ENCODE peak calls at places on chromosomes 11 and 22, in six cellular contexts. Z, Q, G, K, F and B are unnamed samples.

GRCh38 chr11:9735919-9736318 is 72.0 kb downstream of the SWAP70 start:
- DNase-seq in Z (no peak), Q (no peak), G (no peak), K (no peak), F (no peak), B (no peak)

GRCh38 chr11:90113541-90113940 is 20.9 kb upstream of the NAALAD2 start:
- DNase-seq in Z (no peak), Q (no peak), G (no peak), K (peak; percentile 15), F (no peak), B (no peak)

GRCh38 chr11:15806217-15806616 is 550.1 kb downstream of the SOX6 start:
- DNase-seq in Z (no peak), Q (no peak), G (no peak), K (no peak), F (no peak), B (no peak)

GRCh38 chr11:119352857-119353260 is 6.4 kb upstream of the MFRP start:
- DNase-seq in Z (no peak), Q (peak; percentile 69), G (no peak), K (no peak), F (no peak), B (no peak)

GRCh38 chr11:1084561-1085439 is 10.1 kb downstream of the MUC2 start:
- DNase-seq in Z (no peak), Q (peak; percentile 70), G (no peak), K (no peak), F (no peak), B (no peak)

GRCh38 chr11:72443016-72443415 is 8.7 kb upstream of the CLPB start:
- DNase-seq in Z (no peak), Q (no peak), G (no peak), K (no peak), F (no peak), B (no peak)

GRCh38 chr22:32531955-32532818 is 57.6 kb downstream of the FBXO7 start:
- DNase-seq in Z (peak; percentile 14), Q (peak; percentile 97), G (peak; percentile 51), K (no peak), F (peak; percentile 95), B (no peak)

GRCh38 chr22:41403532-41404318 is 22.0 kb downstream of the TEF start:
- DNase-seq in Z (peak; percentile 95), Q (peak; percentile 94), G (peak; percentile 89), K (peak; percentile 93), F (peak; percentile 87), B (peak; percentile 84)

GRCh38 chr11:130449246-130449990 is 973 bp downstream of the ADAMTS15 start:
- DNase-seq in Z (no peak), Q (no peak), G (no peak), K (no peak), F (no peak), B (no peak)

GRCh38 chr11:130451261-130452019 is 3.0 kb downstream of the ADAMTS15 start:
- DNase-seq in Z (no peak), Q (no peak), G (no peak), K (no peak), F (no peak), B (no peak)

GRCh38 chr11:130448416-130449068 is at the start of gene ADAMTS15:
- DNase-seq in Z (no peak), Q (peak; percentile 96), G (peak; percentile 75), K (peak; percentile 91), F (peak; percentile 80), B (no peak)

GRCh38 chr11:130449996-130450419 is 1.6 kb downstream of the ADAMTS15 start:
- DNase-seq in Z (peak; percentile 25), Q (peak; percentile 94), G (peak; percentile 77), K (no peak), F (peak; percentile 89), B (no peak)

DNA sequence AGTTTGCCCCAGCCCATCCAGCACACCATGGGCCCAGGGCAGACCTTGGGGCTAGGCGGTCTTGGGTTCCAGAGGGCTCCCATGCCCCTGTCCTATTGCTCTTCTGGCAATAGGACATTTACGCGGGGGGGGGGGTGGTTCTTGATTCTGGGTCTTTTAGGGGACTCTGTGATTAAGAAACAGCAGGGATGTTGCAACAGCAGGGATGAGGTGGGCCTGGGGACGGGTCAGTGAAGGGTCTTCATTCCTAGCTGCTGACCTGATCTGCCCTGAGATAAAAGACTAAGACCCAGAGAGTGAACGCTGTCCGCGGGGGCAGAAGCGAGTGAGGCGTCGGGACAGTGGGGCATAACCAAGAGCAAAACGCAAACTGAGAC is 418 bp upstream of the ADAMTS15 start:
- DNase-seq in Z (no peak), Q (no peak), G (no peak), K (no peak), F (no peak), B (no peak)
- H3K27ac ChIP-seq in Z (peak overlapping the region; percentile 60), Q (no peak overlapping the region), G (peak overlapping the region; percentile 77), K (no peak overlapping the region), F (no peak overlapping the region), B (no peak overlapping the region)

DNA sequence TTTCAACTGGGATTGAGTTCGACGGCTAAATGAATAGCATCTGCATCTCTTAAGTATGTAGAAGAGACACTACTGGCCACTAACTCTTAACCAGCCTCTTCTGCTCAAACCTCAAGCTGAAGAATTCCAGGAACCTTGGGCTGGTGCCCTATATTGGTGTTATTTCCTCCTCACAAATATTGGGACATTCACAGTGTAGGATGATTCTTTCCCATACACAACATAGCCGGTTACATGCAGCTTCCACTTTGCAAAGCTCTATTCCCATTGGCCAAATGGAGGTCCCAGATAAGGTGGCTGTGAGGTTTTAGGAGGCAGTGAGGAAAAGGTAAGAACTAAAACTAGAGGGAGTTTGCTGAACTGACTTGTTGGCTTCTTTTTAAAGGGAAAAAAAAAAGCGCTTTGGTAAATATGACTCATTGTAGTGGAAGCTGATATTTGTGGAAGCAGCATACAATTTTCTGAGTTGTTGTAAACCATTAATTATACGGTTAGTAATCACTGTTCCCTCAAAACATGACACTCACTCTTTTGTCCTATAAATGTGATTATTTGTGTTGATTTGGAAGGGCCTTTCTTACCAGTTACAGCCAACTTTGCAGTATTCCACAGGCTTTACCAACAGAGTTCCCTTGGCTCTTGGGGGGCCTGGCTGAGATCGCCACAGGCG is 17.6 kb downstream of the C22orf31 start:
- DNase-seq in Z (no peak), Q (no peak), G (no peak), K (no peak), F (no peak), B (no peak)
- H3K36me3 ChIP-seq in Z (peaks cover 31% of the 10 kb centered on the region), Q (peaks cover 25% of the 10 kb centered on the region), G (no peaks in the 10 kb centered on the region), K (no peaks in the 10 kb centered on the region), F (no peaks in the 10 kb centered on the region), B (no peaks in the 10 kb centered on the region)

DNA sequence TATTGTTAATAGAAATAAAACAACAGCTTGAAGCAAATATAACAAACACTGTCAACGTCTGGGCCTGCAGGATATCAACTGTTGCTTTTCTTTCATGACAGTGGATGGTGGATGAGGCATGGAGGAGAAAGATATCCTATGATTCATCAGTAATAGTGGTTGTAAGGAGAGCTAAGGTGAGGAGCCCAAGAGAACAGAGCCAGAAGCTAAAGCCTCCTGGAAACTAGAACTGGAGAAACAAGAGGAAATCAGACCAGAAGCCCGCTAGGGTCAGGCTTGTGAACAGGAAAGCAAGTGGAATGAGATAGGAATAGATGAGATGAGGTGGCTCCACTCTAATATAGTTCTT is 37.7 kb upstream of the MMP12 start:
- DNase-seq in Z (no peak), Q (no peak), G (no peak), K (no peak), F (no peak), B (no peak)
- H3K27ac ChIP-seq in Z (no peak overlapping the region), Q (no peak overlapping the region), G (no peak overlapping the region), K (no peak overlapping the region), F (no peak overlapping the region), B (no peak overlapping the region)

GRCh38 chr11:131865860-131866259 is 495.4 kb downstream of the NTM start:
- DNase-seq in Z (no peak), Q (no peak), G (no peak), K (no peak), F (no peak), B (no peak)
- H3K36me3 ChIP-seq in Z (no peaks in the 10 kb centered on the region), Q (no peaks in the 10 kb centered on the region), G (no peaks in the 10 kb centered on the region), K (no peaks in the 10 kb centered on the region), F (no peaks in the 10 kb centered on the region), B (no peaks in the 10 kb centered on the region)

GRCh38 chr11:12135185-12135584 is 24.8 kb downstream of the MICAL2 start:
- DNase-seq in Z (no peak), Q (no peak), G (peak; percentile 3), K (no peak), F (no peak), B (no peak)
- H3K27ac ChIP-seq in Z (peak overlapping the region; percentile 94), Q (no peak overlapping the region), G (peak overlapping the region; percentile 87), K (no peak overlapping the region), F (peak overlapping the region; percentile 95), B (no peak overlapping the region)

DNA sequence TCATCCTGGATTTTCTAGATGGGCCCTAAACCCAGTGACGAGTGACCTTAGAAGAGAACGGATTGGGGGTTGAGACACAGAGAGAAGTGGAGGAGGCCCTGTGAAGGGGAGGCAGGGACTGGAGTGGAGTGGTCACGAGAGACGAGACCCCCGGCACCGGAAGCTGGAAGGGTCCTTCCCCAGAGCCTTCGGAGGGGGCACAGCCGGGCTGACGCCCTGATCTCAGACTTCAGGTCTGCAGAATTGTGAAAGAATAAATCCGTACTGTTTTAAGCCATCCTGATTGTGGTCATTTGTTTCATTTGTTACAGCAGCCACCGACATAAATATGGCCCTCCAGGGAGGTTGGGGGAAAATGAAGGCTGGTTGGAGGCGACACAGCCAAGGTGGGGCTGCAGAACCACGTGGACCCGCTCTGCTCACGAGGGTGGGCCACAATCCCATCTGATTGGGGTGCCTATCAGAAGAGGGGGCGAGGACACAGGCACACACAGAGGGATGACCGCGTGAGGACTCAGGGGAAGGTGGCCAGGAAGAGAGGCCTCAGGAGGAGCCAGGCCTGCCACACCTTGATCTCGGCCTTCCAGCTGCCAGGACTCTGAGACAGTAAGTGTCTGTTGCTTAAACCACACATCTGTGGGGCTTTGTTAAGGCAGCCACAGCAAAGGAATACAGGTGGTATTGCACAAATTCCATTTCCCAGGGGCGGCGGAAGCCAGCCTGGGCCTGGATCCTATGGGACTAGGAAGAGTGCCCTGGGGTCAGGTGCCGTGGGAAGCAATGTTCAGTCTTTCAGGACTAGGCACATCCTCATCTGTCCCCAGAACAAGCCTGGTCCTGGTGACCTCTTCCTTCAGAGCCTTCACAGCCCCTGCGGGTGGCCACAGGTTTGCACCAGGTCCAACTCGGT is 73.3 kb upstream of the SHANK2 start:
- DNase-seq in Z (no peak), Q (peak; percentile 20), G (no peak), K (no peak), F (no peak), B (no peak)
- H3K36me3 ChIP-seq in Z (no peaks in the 10 kb centered on the region), Q (no peaks in the 10 kb centered on the region), G (no peaks in the 10 kb centered on the region), K (no peaks in the 10 kb centered on the region), F (no peaks in the 10 kb centered on the region), B (no peaks in the 10 kb centered on the region)

GRCh38 chr11:68692881-68693483 is 8.6 kb downstream of the GAL start:
- DNase-seq in Z (no peak), Q (no peak), G (no peak), K (no peak), F (no peak), B (no peak)
- H3K27ac ChIP-seq in Z (no peak overlapping the region), Q (no peak overlapping the region), G (no peak overlapping the region), K (no peak overlapping the region), F (no peak overlapping the region), B (no peak overlapping the region)

GRCh38 chr11:17369094-17369493 is 17.5 kb downstream of the NCR3LG1 start:
- DNase-seq in Z (no peak), Q (no peak), G (no peak), K (no peak), F (no peak), B (no peak)
- H3K36me3 ChIP-seq in Z (peaks cover 60% of the 10 kb centered on the region), Q (peaks cover 48% of the 10 kb centered on the region), G (peaks cover 67% of the 10 kb centered on the region), K (no peaks in the 10 kb centered on the region), F (no peaks in the 10 kb centered on the region), B (no peaks in the 10 kb centered on the region)

GRCh38 chr11:128714121-128714520 is 20.2 kb downstream of the FLI1 start:
- DNase-seq in Z (no peak), Q (no peak), G (no peak), K (no peak), F (no peak), B (no peak)
- H3K27ac ChIP-seq in Z (no peak overlapping the region), Q (no peak overlapping the region), G (no peak overlapping the region), K (peak overlapping the region; percentile 5), F (peak overlapping the region; percentile 39), B (peak overlapping the region; percentile 18)